ENCODE peak calls at places on chromosome 16, in four cellular contexts. T is H1, Y is K562, L is HepG2. D is an unnamed sample.

GRCh38 chr16:35559911-35560636 is 2100.7 kb downstream of the TP53TG3F start:
- DNase-seq in L (no peak), Y (no peak), T (no peak), D (no peak)

GRCh38 chr16:11976850-11977205 is 294 bp downstream of the SNX29 start:
- DNase-seq in Y (peak; percentile 22), T (no peak), L (no peak), D (no peak)

GRCh38 chr16:66289051-66289680 is 77.3 kb upstream of the CDH5 start:
- DNase-seq in Y (no peak), L (no peak), T (no peak), D (no peak)

GRCh38 chr16:89602273-89602951 is 11.0 kb upstream of the DPEP1 start:
- DNase-seq in T (no peak), L (no peak), Y (peak; percentile 60), D (peak; percentile 75)

GRCh38 chr16:65034915-65035314 is 86.9 kb downstream of the CDH11 start:
- DNase-seq in Y (no peak), L (no peak), T (no peak), D (no peak)

GRCh38 chr16:79310734-79311133 is 289.8 kb downstream of the MAF start:
- DNase-seq in L (no peak), T (no peak), Y (no peak), D (no peak)

GRCh38 chr16:49484936-49485335 is 111.3 kb downstream of the C16orf78 start:
- DNase-seq in Y (no peak), T (no peak), L (no peak), D (no peak)

GRCh38 chr16:64830653-64831052 is 291.2 kb downstream of the CDH11 start:
- DNase-seq in Y (no peak), L (no peak), T (no peak), D (no peak)

GRCh38 chr16:22265351-22265750 is 31.9 kb upstream of the POLR3E start:
- DNase-seq in L (no peak), Y (no peak), T (no peak), D (no peak)

GRCh38 chr16:87744750-87745514 is 20.9 kb downstream of the KLHDC4 start:
- DNase-seq in L (no peak), Y (no peak), T (no peak), D (no peak)

GRCh38 chr16:11218324-11218962 is 37.6 kb downstream of the SOCS1 start:
- DNase-seq in L (no peak), Y (no peak), T (no peak), D (no peak)

GRCh38 chr16:29705030-29705429 is 26.1 kb downstream of the QPRT start:
- DNase-seq in T (no peak), Y (no peak), L (no peak), D (no peak)

GRCh38 chr16:9661336-9661735 is 520.9 kb downstream of the GRIN2A start:
- DNase-seq in Y (no peak), L (no peak), T (no peak), D (no peak)

GRCh38 chr16:83842755-83843507 is 35.2 kb downstream of the HSBP1 start:
- DNase-seq in Y (no peak), L (no peak), T (no peak), D (no peak)

GRCh38 chr16:21075252-21075651 is 75.4 kb downstream of the DNAH3 start:
- DNase-seq in Y (no peak), T (no peak), L (no peak), D (no peak)

GRCh38 chr16:70454221-70455034 is at the start of gene FCSK:
- DNase-seq in T (no peak), Y (peak; percentile 83), L (peak; percentile 88), D (peak; percentile 86)

GRCh38 chr16:87146676-87147075 is 170.5 kb downstream of the C16orf95 start:
- DNase-seq in Y (no peak), T (no peak), L (no peak), D (no peak)

GRCh38 chr16:23113185-23113584 is 36.1 kb downstream of the USP31 start:
- DNase-seq in T (no peak), Y (no peak), L (no peak), D (no peak)

GRCh38 chr16:977896-978295 is 3.7 kb upstream of the SOX8 start:
- DNase-seq in T (no peak), Y (no peak), L (no peak), D (no peak)
- TF ChIP-seq CTCF in T (no peak), Y (no peak), L (no peak), D (no peak)

DNA sequence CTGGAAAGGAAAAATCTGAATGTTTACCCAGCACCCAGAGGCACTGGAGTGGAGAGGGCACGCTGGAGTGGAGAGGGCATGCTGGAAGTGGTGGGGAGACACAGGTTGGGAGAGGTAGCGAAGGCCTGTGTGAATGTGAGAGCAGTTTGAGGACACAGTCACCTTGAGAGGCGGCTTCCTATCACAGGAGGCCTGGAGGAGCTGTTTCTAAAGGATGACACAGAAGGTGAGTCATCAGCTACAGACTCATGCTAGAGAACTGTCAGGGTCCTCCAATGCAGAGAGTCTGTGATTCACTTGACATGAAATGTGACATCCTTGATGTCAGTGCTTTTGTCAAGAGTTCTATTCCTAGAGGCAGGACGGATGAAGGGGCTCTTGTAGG is 13.8 kb downstream of the CTRL start:
- DNase-seq in Y (peak; percentile 75), T (no peak), L (peak; percentile 53), D (no peak)
- H4K20me1 ChIP-seq in Y (peaks cover 24% of the 10 kb centered on the region), T (peaks cover 12% of the 10 kb centered on the region), L (peaks cover 6% of the 10 kb centered on the region), D (no peaks in the 10 kb centered on the region)

GRCh38 chr16:85074225-85074914 is 37.9 kb downstream of the CIBAR2 start:
- DNase-seq in Y (no peak), T (no peak), L (no peak), D (no peak)

GRCh38 chr16:85075236-85075924 is 36.9 kb downstream of the CIBAR2 start:
- DNase-seq in L (no peak), T (peak; percentile 50), Y (no peak), D (no peak)

GRCh38 chr16:85069171-85069570 is 41.6 kb downstream of the KIAA0513 start:
- DNase-seq in T (no peak), Y (no peak), L (no peak), D (no peak)

GRCh38 chr16:85077039-85077438 is 35.2 kb downstream of the CIBAR2 start:
- DNase-seq in Y (no peak), L (no peak), T (no peak), D (no peak)

GRCh38 chr16:85072947-85073346 is 39.3 kb downstream of the CIBAR2 start:
- DNase-seq in T (no peak), L (no peak), Y (no peak), D (no peak)
- TF ChIP-seq JUN in T (no peak), L (no peak), Y (no peak), D (no peak)

DNA sequence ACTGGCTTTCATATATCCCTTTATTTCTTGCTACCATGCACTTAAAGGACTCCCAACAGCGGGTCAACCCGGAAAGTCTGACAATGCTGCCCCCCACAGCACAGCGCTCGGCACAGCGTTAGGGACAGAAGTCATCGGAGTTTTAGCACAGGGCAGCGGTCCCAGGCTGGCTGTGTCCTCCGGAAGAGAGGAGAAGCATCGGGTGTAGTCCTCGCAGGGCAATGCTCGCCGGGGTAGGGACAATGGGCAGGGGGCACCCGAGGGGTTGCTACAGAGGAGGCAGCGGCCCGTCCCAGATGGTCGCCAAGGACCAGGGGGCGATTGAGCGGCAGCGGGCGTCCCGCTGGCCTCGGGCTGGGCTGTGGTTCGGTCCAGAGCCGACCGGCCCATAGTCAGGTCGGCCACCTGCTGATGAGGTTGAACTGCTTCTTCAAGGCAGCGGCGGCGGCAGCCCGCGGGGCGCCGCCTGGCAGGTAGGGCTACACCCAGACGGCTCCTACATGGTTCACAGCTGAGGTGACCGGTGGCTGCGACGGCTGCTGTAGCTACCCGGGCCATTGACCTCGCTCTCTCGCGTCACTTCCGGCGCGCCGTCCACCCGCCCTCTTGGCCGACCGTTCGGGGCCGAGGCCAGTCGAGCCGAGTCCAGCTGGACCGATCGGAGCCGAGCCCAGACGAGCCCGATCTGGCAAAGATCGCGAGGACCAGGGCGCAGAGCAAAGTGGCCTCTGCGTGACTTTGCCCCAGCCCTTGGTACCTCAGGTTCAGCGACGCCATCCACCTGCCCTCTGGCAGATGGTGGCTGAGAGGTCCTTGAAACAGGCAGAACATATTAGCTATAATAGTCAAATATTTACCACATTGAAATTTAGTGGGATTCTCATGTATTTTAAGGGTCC is 4.7 kb upstream of the LCMT1 start:
- DNase-seq in T (peak; percentile 73), Y (peak; percentile 94), L (peak; percentile 90), D (peak; percentile 89)
- TF ChIP-seq CTCF in T (peak; percentile 43), Y (peak; percentile 63), L (peak; percentile 93), D (no peak)

GRCh38 chr16:75029854-75030253 is 31.0 kb downstream of the ZNRF1 start:
- DNase-seq in T (no peak), Y (no peak), L (peak; percentile 13), D (no peak)

GRCh38 chr16:75027520-75028300 is 28.9 kb downstream of the ZNRF1 start:
- DNase-seq in L (no peak), Y (no peak), T (no peak), D (peak; percentile 44)

GRCh38 chr16:75025766-75026165 is 26.9 kb downstream of the ZNRF1 start:
- DNase-seq in T (no peak), L (no peak), Y (peak; percentile 66), D (no peak)

GRCh38 chr16:75026892-75027391 is 28.1 kb downstream of the ZNRF1 start:
- DNase-seq in L (no peak), Y (no peak), T (no peak), D (no peak)

DNA sequence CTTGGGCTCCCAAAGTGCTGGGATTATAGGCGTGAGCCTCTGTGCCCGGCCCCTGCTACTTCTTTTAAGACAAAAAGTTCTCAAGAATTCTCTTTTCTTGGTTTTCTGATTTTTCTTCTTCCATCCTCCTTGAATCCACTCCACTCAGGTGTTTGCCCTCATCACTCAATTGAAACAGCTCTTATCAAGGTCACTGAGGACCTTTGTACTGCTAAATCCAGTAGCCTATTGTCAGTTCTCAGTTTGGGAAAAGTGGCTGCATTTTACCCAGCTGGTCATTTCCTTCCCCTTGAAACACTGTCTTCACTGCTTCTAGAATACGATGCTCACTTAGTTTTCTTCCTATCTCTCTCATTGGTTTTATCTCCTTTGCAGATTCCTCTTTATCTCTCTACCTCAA is 29.7 kb downstream of the ZNRF1 start:
- DNase-seq in T (no peak), L (no peak), Y (no peak), D (no peak)
- H4K20me1 ChIP-seq in T (peaks cover 4% of the 10 kb centered on the region), L (peaks cover 15% of the 10 kb centered on the region), Y (no peaks in the 10 kb centered on the region), D (no peaks in the 10 kb centered on the region)

GRCh38 chr16:68644303-68644702 is 807 bp upstream of the CDH3 start:
- DNase-seq in Y (no peak), L (peak; percentile 17), T (no peak), D (no peak)

GRCh38 chr16:68645494-68646388 is 631 bp downstream of the CDH3 start:
- DNase-seq in T (no peak), Y (no peak), L (no peak), D (no peak)

GRCh38 chr16:68643847-68644246 is 1.3 kb upstream of the CDH3 start:
- DNase-seq in T (no peak), L (no peak), Y (no peak), D (no peak)

GRCh38 chr16:68643227-68643626 is 1.9 kb upstream of the CDH3 start:
- DNase-seq in Y (no peak), T (no peak), L (no peak), D (no peak)

GRCh38 chr16:68644715-68645493 is at the start of gene CDH3:
- DNase-seq in T (peak; percentile 82), Y (no peak), L (no peak), D (no peak)
- TF ChIP-seq JUN in T (no peak), Y (no peak), L (no peak), D (no peak)

GRCh38 chr16:24652209-24652712 is 77.2 kb upstream of the TNRC6A start:
- DNase-seq in Y (no peak), L (no peak), T (no peak), D (no peak)
- TF ChIP-seq CTCF in Y (no peak), L (no peak), T (no peak), D (no peak)

GRCh38 chr16:69345923-69346322 is 5.7 kb downstream of the TMED6 start:
- DNase-seq in L (no peak), Y (no peak), T (no peak), D (no peak)
- H4K20me1 ChIP-seq in L (no peaks in the 10 kb centered on the region), Y (peaks cover 4% of the 10 kb centered on the region), T (no peaks in the 10 kb centered on the region), D (no peaks in the 10 kb centered on the region)

D was measured in endothelial cell of umbilical vein.